ENCODE peak calls at places on chromosomes 4 and X, in seven cellular contexts. Y, H, B, R, W, U and I are unnamed samples.

GRCh38 chr4:129233691-129234090 is 137.7 kb downstream of the C4orf33 start:
- DNase-seq in B (no peak), R (no peak), W (no peak), U (no peak), Y (no peak), H (no peak), I (no peak)

GRCh38 chr4:6246170-6246634 is 23.4 kb upstream of the WFS1 start:
- DNase-seq in U (no peak), B (no peak), Y (no peak), W (no peak), H (no peak), R (no peak), I (no peak)

GRCh38 chr4:42119916-42120315 is 32.5 kb downstream of the BEND4 start:
- DNase-seq in B (no peak), U (no peak), R (no peak), H (no peak), W (no peak), Y (no peak), I (no peak)

GRCh38 chr4:84177831-84178230 is 321.3 kb downstream of the NKX6-1 start:
- DNase-seq in U (no peak), H (no peak), Y (no peak), R (no peak), B (no peak), W (no peak), I (no peak)

GRCh38 chr4:42357325-42357724 is 40.0 kb upstream of the SHISA3 start:
- DNase-seq in H (no peak), Y (no peak), W (no peak), R (no peak), U (no peak), B (no peak), I (no peak)

GRCh38 chr4:79864470-79865190 is 208.4 kb downstream of the ANTXR2 start:
- DNase-seq in U (no peak), B (no peak), Y (no peak), W (no peak), H (no peak), R (no peak), I (no peak)

GRCh38 chrX:1466232-1466661 is 13.5 kb upstream of the ASMTL start:
- DNase-seq in U (no peak), B (no peak), H (no peak), R (no peak), Y (no peak), W (no peak), I (no peak)

GRCh38 chrX:8879750-8880149 is 78.6 kb upstream of the FAM9A start:
- DNase-seq in W (no peak), R (no peak), Y (no peak), H (no peak), B (peak), U (peak), I (peak)

GRCh38 chr4:2047781-2048581 is 11.1 kb upstream of the NAT8L start:
- DNase-seq in H (no peak), W (peak), R (no peak), B (no peak), Y (no peak), U (no peak), I (no peak)

GRCh38 chr4:98873059-98873458 is 55.9 kb downstream of the EIF4E start:
- DNase-seq in Y (no peak), H (no peak), B (peak), W (no peak), U (no peak), R (peak), I (no peak)

GRCh38 chr4:1517592-1518411 is 111.6 kb upstream of the NKX1-1 start:
- DNase-seq in U (peak), W (peak), H (no peak), R (no peak), Y (no peak), B (no peak), I (no peak)

GRCh38 chr4:86967061-86967460 is 32.2 kb downstream of the AFF1 start:
- DNase-seq in Y (no peak), R (no peak), H (no peak), W (no peak), U (no peak), B (no peak), I (no peak)

GRCh38 chrX:153674219-153674851 is 722 bp upstream of the PNCK start:
- DNase-seq in W (no peak), H (no peak), B (no peak), U (no peak), Y (no peak), R (no peak), I (no peak)

GRCh38 chrX:55488559-55489314 is 911 bp downstream of the USP51 start:
- DNase-seq in U (peak), H (peak), Y (peak), B (peak), W (peak), R (no peak), I (peak)

GRCh38 chr4:174764105-174764729 is 64.8 kb downstream of the GLRA3 start:
- DNase-seq in H (no peak), U (no peak), R (peak), B (peak), Y (no peak), W (no peak), I (no peak)
- TF ChIP-seq CTCF in H (no peak), U (peak), R (peak), B (peak), Y (no peak), W (peak), I (peak)

GRCh38 chrX:65635824-65636223 is 31.6 kb upstream of the MSN start:
- DNase-seq in U (no peak), W (no peak), B (no peak), H (no peak), R (no peak), Y (no peak), I (no peak)
- TF ChIP-seq CTCF in U (no peak), W (no peak), B (no peak), H (no peak), R (no peak), Y (no peak), I (no peak)

GRCh38 chr4:185504098-185505047 is 30.9 kb downstream of the PDLIM3 start:
- DNase-seq in B (peak), Y (peak), W (no peak), U (peak), R (no peak), H (peak), I (no peak)
- TF ChIP-seq CTCF in B (no peak), Y (no peak), W (no peak), U (no peak), R (no peak), H (no peak), I (no peak)

GRCh38 chrX:108203540-108203939 is 112.0 kb downstream of the ATG4A start:
- DNase-seq in H (no peak), W (no peak), U (no peak), Y (no peak), B (no peak), R (no peak), I (no peak)
- TF ChIP-seq CTCF in H (no peak), W (no peak), U (no peak), Y (no peak), B (no peak), R (no peak), I (no peak)

GRCh38 chrX:107738768-107739167 is 36.8 kb downstream of the TSC22D3 start:
- DNase-seq in W (no peak), H (no peak), Y (no peak), U (no peak), R (no peak), B (no peak), I (no peak)
- TF ChIP-seq CTCF in W (no peak), H (no peak), Y (no peak), U (no peak), R (no peak), B (no peak), I (no peak)

GRCh38 chr4:143585548-143585947 is 72.0 kb downstream of the SMARCA5 start:
- DNase-seq in U (no peak), Y (no peak), R (no peak), H (no peak), B (no peak), W (no peak), I (no peak)

GRCh38 chr4:143586080-143586479 is 72.6 kb downstream of the SMARCA5 start:
- DNase-seq in W (no peak), B (peak), Y (no peak), R (no peak), H (no peak), U (no peak), I (no peak)

GRCh38 chr4:143581331-143581961 is 67.9 kb downstream of the SMARCA5 start:
- DNase-seq in Y (no peak), B (no peak), U (no peak), R (no peak), W (peak), H (no peak), I (no peak)
- TF ChIP-seq CTCF in Y (no peak), B (no peak), U (no peak), R (no peak), W (no peak), H (no peak), I (no peak)

GRCh38 chr4:153220709-153221367 is 16.6 kb downstream of the TRIM2 start:
- DNase-seq in W (no peak), H (no peak), B (peak), R (no peak), Y (no peak), U (no peak), I (no peak)

GRCh38 chr4:153221783-153222161 is 17.5 kb downstream of the TRIM2 start:
- DNase-seq in R (no peak), H (no peak), B (no peak), U (no peak), Y (no peak), W (no peak), I (no peak)

GRCh38 chr4:153222790-153223417 is 18.7 kb downstream of the TRIM2 start:
- DNase-seq in H (peak), Y (peak), U (peak), R (no peak), B (peak), W (peak), I (peak)

GRCh38 chr4:153223418-153223792 is 19.2 kb downstream of the TRIM2 start:
- DNase-seq in H (no peak), U (no peak), W (no peak), Y (no peak), R (no peak), B (no peak), I (no peak)

GRCh38 chr4:153222162-153222789 is 18.0 kb downstream of the TRIM2 start:
- DNase-seq in B (peak), H (peak), U (peak), R (no peak), W (no peak), Y (peak), I (peak)
- TF ChIP-seq CTCF in B (no peak), H (no peak), U (no peak), R (no peak), W (no peak), Y (no peak), I (no peak)

GRCh38 chr4:183253451-183253850 is 66.6 kb downstream of the CLDN22 start:
- DNase-seq in U (no peak), W (no peak), B (no peak), Y (no peak), H (no peak), R (no peak), I (no peak)

GRCh38 chr4:183250831-183251230 is 69.2 kb downstream of the CLDN22 start:
- DNase-seq in Y (no peak), B (no peak), H (no peak), W (no peak), R (no peak), U (no peak), I (no peak)

GRCh38 chr4:183254162-183254561 is 65.9 kb downstream of the CLDN22 start:
- DNase-seq in R (no peak), Y (no peak), U (no peak), B (no peak), H (no peak), W (no peak), I (no peak)

GRCh38 chr4:183252959-183253358 is 67.1 kb downstream of the CLDN22 start:
- DNase-seq in Y (no peak), W (no peak), U (no peak), R (no peak), H (no peak), B (no peak), I (no peak)

GRCh38 chr4:183249854-183250253 is 70.2 kb downstream of the CLDN22 start:
- DNase-seq in U (no peak), W (no peak), R (no peak), H (no peak), B (peak), Y (no peak), I (peak)
- TF ChIP-seq CTCF in U (no peak), W (no peak), R (peak), H (no peak), B (peak), Y (peak), I (peak)

GRCh38 chr4:186726440-186727148 is 2.9 kb upstream of the FAT1 start:
- DNase-seq in Y (peak), W (peak), R (no peak), B (peak), H (peak), U (peak), I (peak)

GRCh38 chr4:186729856-186730255 is 6.2 kb upstream of the FAT1 start:
- DNase-seq in H (no peak), W (no peak), R (no peak), B (no peak), Y (no peak), U (no peak), I (no peak)

GRCh38 chr4:186727149-186727976 is 3.7 kb upstream of the FAT1 start:
- DNase-seq in R (no peak), B (no peak), W (no peak), U (no peak), Y (no peak), H (no peak), I (no peak)

GRCh38 chr4:186728631-186729271 is 5.1 kb upstream of the FAT1 start:
- DNase-seq in U (no peak), B (no peak), W (no peak), H (no peak), R (peak), Y (no peak), I (no peak)

DNA sequence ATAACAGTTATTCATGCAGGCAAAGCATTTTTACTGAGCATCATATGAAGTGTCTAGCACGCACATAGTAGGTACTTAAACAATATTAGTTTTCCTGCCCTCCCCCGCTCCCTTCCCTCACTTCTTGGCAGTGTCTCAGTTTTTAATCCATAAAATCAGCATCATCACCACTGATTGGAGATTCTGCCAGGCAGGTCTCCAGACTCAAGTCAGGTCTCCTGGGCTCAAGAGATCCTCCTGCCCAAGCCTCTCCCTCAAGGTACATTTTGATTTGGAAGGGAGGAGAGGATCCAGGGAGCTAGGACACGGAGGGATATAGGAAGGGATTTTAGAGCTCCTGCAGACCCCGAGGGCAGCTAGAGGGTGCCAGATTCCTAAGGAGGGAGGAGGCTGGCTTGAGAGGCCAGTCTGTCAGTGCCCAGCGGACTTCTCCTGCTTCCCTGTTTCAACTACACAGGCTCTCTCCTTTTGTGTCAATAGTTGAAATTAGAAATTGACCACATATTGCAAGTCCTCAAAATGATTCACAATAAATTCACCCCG is 4.4 kb upstream of the FAT1 start:
- DNase-seq in U (no peak), Y (no peak), B (peak), H (no peak), R (no peak), W (no peak), I (peak)
- TF ChIP-seq CTCF in U (no peak), Y (no peak), B (peak), H (no peak), R (no peak), W (no peak), I (no peak)